ENCODE peak calls at places on chromosome 9, in nine cellular contexts. C, Y, N, R, I, X, K, U and E are unnamed samples.

GRCh38 chr9:116471093-116471906 is 215.8 kb upstream of the TRIM32 start:
- DNase-seq in I (peak; percentile 9), K (no peak), U (no peak), C (peak; percentile 84), Y (no peak), X (no peak), N (peak; percentile 10), R (no peak), E (no peak)

GRCh38 chr9:378263-378662 is 163.6 kb downstream of the DOCK8 start:
- DNase-seq in C (no peak), K (no peak), I (no peak), X (no peak), Y (no peak), U (no peak), R (no peak), N (no peak), E (no peak)

GRCh38 chr9:98742325-98743280 is 33.9 kb upstream of the GABBR2 start:
- DNase-seq in U (no peak), I (no peak), K (no peak), N (no peak), Y (no peak), C (peak; percentile 43), X (no peak), R (no peak), E (no peak)

GRCh38 chr9:37385286-37385685 is 37.2 kb upstream of the GRHPR start:
- DNase-seq in I (no peak), N (no peak), Y (no peak), K (no peak), X (no peak), C (no peak), U (no peak), R (no peak), E (no peak)

GRCh38 chr9:35262064-35262463 is 100.3 kb downstream of the UNC13B start:
- DNase-seq in X (no peak), R (no peak), C (no peak), K (no peak), U (no peak), N (no peak), I (no peak), Y (no peak), E (no peak)

GRCh38 chr9:128552153-128552743 is at the start of gene SPTAN1:
- DNase-seq in N (peak; percentile 83), R (peak; percentile 84), Y (peak; percentile 99), X (peak; percentile 93), U (peak; percentile 95), K (peak; percentile 82), I (peak; percentile 91), C (peak; percentile 91), E (peak; percentile 97)

GRCh38 chr9:129191234-129191633 is 13.2 kb upstream of the IER5L start:
- DNase-seq in R (no peak), I (no peak), Y (no peak), K (no peak), C (no peak), N (no peak), X (no peak), U (no peak), E (no peak)

GRCh38 chr9:77981332-77981731 is 50.3 kb downstream of the GNAQ start:
- DNase-seq in X (peak; percentile 12), C (peak; percentile 54), I (peak; percentile 10), Y (no peak), K (no peak), N (peak; percentile 67), R (no peak), U (no peak), E (no peak)

GRCh38 chr9:124770359-124771020 is 621 bp downstream of the NR6A1 start:
- DNase-seq in Y (peak; percentile 36), U (no peak), C (no peak), X (peak; percentile 29), N (peak; percentile 68), I (no peak), K (no peak), R (no peak), E (no peak)

GRCh38 chr9:14926941-14927624 is 16.9 kb upstream of the FREM1 start:
- DNase-seq in N (no peak), U (no peak), K (no peak), X (no peak), Y (no peak), C (no peak), I (no peak), R (no peak), E (no peak)